ENCODE peak calls at places on chromosomes 1 and 21, in four cellular contexts. One of them, this sample, is unnamed.

GRCh38 chr1:233006108-233006507 is 55.7 kb downstream of the NTPCR start:
- DNase-seq in activated T-cell treated with anti-CD3 and anti-CD28 coated beads for 1 hour: no peak
- DNase-seq in GM19239: no peak
- DNase-seq in hepatocyte: no peak
- DNase-seq in this sample: no peak

GRCh38 chr21:42082501-42083360 is 11.6 kb downstream of the UMODL1 start:
- DNase-seq in activated T-cell treated with anti-CD3 and anti-CD28 coated beads for 1 hour: no peak
- DNase-seq in GM19239: no peak
- DNase-seq in hepatocyte: no peak
- DNase-seq in this sample: no peak

GRCh38 chr1:21896652-21897532 is 40.2 kb downstream of the HSPG2 start:
- DNase-seq in activated T-cell treated with anti-CD3 and anti-CD28 coated beads for 1 hour: no peak
- DNase-seq in GM19239: no peak
- DNase-seq in hepatocyte: peak; percentile 63
- DNase-seq in this sample: no peak

GRCh38 chr1:192766876-192767275 is 42.0 kb upstream of the RGS2 start:
- DNase-seq in activated T-cell treated with anti-CD3 and anti-CD28 coated beads for 1 hour: no peak
- DNase-seq in GM19239: no peak
- DNase-seq in hepatocyte: no peak
- DNase-seq in this sample: no peak

GRCh38 chr1:169879034-169879835 is 14.5 kb downstream of the SCYL3 start:
- DNase-seq in activated T-cell treated with anti-CD3 and anti-CD28 coated beads for 1 hour: no peak
- DNase-seq in GM19239: no peak
- DNase-seq in hepatocyte: no peak
- DNase-seq in this sample: no peak

GRCh38 chr1:2019162-2019542 is at the start of gene GABRD:
- DNase-seq in activated T-cell treated with anti-CD3 and anti-CD28 coated beads for 1 hour: no peak
- DNase-seq in GM19239: no peak
- DNase-seq in hepatocyte: peak; percentile 62
- DNase-seq in this sample: no peak

GRCh38 chr1:91803133-91803532 is 82.8 kb downstream of the TGFBR3 start:
- DNase-seq in activated T-cell treated with anti-CD3 and anti-CD28 coated beads for 1 hour: no peak
- DNase-seq in GM19239: no peak
- DNase-seq in hepatocyte: no peak
- DNase-seq in this sample: no peak

GRCh38 chr1:212605441-212605976 is 3.1 kb upstream of the ATF3 start:
- DNase-seq in activated T-cell treated with anti-CD3 and anti-CD28 coated beads for 1 hour: no peak
- DNase-seq in GM19239: no peak
- DNase-seq in hepatocyte: no peak
- DNase-seq in this sample: no peak

GRCh38 chr1:119626841-119627240 is 21.2 kb downstream of the ZNF697 start:
- DNase-seq in activated T-cell treated with anti-CD3 and anti-CD28 coated beads for 1 hour: no peak
- DNase-seq in GM19239: no peak
- DNase-seq in hepatocyte: no peak
- DNase-seq in this sample: no peak

GRCh38 chr1:91098299-91098901 is 76.6 kb upstream of the ZNF644 start:
- DNase-seq in activated T-cell treated with anti-CD3 and anti-CD28 coated beads for 1 hour: no peak
- DNase-seq in GM19239: no peak
- DNase-seq in hepatocyte: no peak
- DNase-seq in this sample: no peak

GRCh38 chr1:91685994-91686393 is 185.3 kb downstream of the CDC7 start:
- DNase-seq in activated T-cell treated with anti-CD3 and anti-CD28 coated beads for 1 hour: no peak
- DNase-seq in GM19239: no peak
- DNase-seq in hepatocyte: no peak
- DNase-seq in this sample: no peak

GRCh38 chr1:94207695-94208094 is 29.7 kb downstream of the ARHGAP29 start:
- DNase-seq in activated T-cell treated with anti-CD3 and anti-CD28 coated beads for 1 hour: no peak
- DNase-seq in GM19239: no peak
- DNase-seq in hepatocyte: no peak
- DNase-seq in this sample: no peak

GRCh38 chr1:94951509-94952208 is 24.7 kb upstream of the CNN3 start:
- DNase-seq in activated T-cell treated with anti-CD3 and anti-CD28 coated beads for 1 hour: no peak
- DNase-seq in GM19239: no peak
- DNase-seq in hepatocyte: no peak
- DNase-seq in this sample: no peak

GRCh38 chr21:45285266-45285931 is 2.3 kb downstream of the POFUT2 start:
- DNase-seq in activated T-cell treated with anti-CD3 and anti-CD28 coated beads for 1 hour: no peak
- DNase-seq in GM19239: no peak
- DNase-seq in hepatocyte: no peak
- DNase-seq in this sample: no peak

GRCh38 chr1:86616871-86617270 is 70.0 kb downstream of the CLCA4 start:
- DNase-seq in activated T-cell treated with anti-CD3 and anti-CD28 coated beads for 1 hour: no peak
- DNase-seq in GM19239: peak; percentile 9
- DNase-seq in hepatocyte: peak; percentile 29
- DNase-seq in this sample: no peak

GRCh38 chr1:20569523-20570098 is 17.2 kb downstream of the FAM43B start:
- DNase-seq in activated T-cell treated with anti-CD3 and anti-CD28 coated beads for 1 hour: no peak
- DNase-seq in GM19239: no peak
- DNase-seq in hepatocyte: no peak
- DNase-seq in this sample: no peak

GRCh38 chr1:37471345-37472231 is 2.8 kb upstream of the ZC3H12A start:
- DNase-seq in activated T-cell treated with anti-CD3 and anti-CD28 coated beads for 1 hour: no peak
- DNase-seq in GM19239: no peak
- DNase-seq in hepatocyte: peak; percentile 91
- DNase-seq in this sample: peak; percentile 69

GRCh38 chr1:51296379-51297357 is 33.7 kb downstream of the TTC39A start:
- DNase-seq in activated T-cell treated with anti-CD3 and anti-CD28 coated beads for 1 hour: peak; percentile 54
- DNase-seq in GM19239: peak; percentile 79
- DNase-seq in hepatocyte: peak; percentile 86
- DNase-seq in this sample: peak; percentile 21

GRCh38 chr1:68470388-68470970 is 20.7 kb upstream of the RPE65 start:
- DNase-seq in activated T-cell treated with anti-CD3 and anti-CD28 coated beads for 1 hour: no peak
- DNase-seq in GM19239: no peak
- DNase-seq in hepatocyte: peak; percentile 36
- DNase-seq in this sample: no peak

GRCh38 chr1:175197536-175197935 is 5.0 kb upstream of the KIAA0040 start:
- DNase-seq in activated T-cell treated with anti-CD3 and anti-CD28 coated beads for 1 hour: no peak
- DNase-seq in GM19239: no peak
- DNase-seq in hepatocyte: peak; percentile 30
- DNase-seq in this sample: no peak

GRCh38 chr1:2097386-2098300 is 47.4 kb downstream of the PRKCZ start:
- DNase-seq in activated T-cell treated with anti-CD3 and anti-CD28 coated beads for 1 hour: no peak
- DNase-seq in GM19239: no peak
- DNase-seq in hepatocyte: peak; percentile 67
- DNase-seq in this sample: no peak

GRCh38 chr1:69121708-69122107 is 446.0 kb upstream of the LRRC7 start:
- DNase-seq in activated T-cell treated with anti-CD3 and anti-CD28 coated beads for 1 hour: no peak
- DNase-seq in GM19239: no peak
- DNase-seq in hepatocyte: no peak
- DNase-seq in this sample: no peak

GRCh38 chr1:6445062-6445763 is 20.6 kb downstream of the ESPN start:
- DNase-seq in activated T-cell treated with anti-CD3 and anti-CD28 coated beads for 1 hour: no peak
- DNase-seq in GM19239: no peak
- DNase-seq in hepatocyte: peak; percentile 69
- DNase-seq in this sample: peak; percentile 12

GRCh38 chr1:28190337-28190979 is 14.0 kb upstream of the PTAFR start:
- DNase-seq in activated T-cell treated with anti-CD3 and anti-CD28 coated beads for 1 hour: no peak
- DNase-seq in GM19239: no peak
- DNase-seq in hepatocyte: no peak
- DNase-seq in this sample: no peak

GRCh38 chr1:11860083-11860482 is 1.3 kb upstream of the NPPB start:
- DNase-seq in activated T-cell treated with anti-CD3 and anti-CD28 coated beads for 1 hour: no peak
- DNase-seq in GM19239: no peak
- DNase-seq in hepatocyte: no peak
- DNase-seq in this sample: no peak

GRCh38 chr1:117599822-117600221 is 6.0 kb upstream of the TENT5C start:
- DNase-seq in activated T-cell treated with anti-CD3 and anti-CD28 coated beads for 1 hour: no peak
- DNase-seq in GM19239: no peak
- DNase-seq in hepatocyte: no peak
- DNase-seq in this sample: no peak

GRCh38 chr1:47795102-47795501 is 202.1 kb downstream of the TRABD2B start:
- DNase-seq in activated T-cell treated with anti-CD3 and anti-CD28 coated beads for 1 hour: no peak
- DNase-seq in GM19239: no peak
- DNase-seq in hepatocyte: no peak
- DNase-seq in this sample: no peak

GRCh38 chr21:16891821-16892220 is 621.0 kb upstream of the CXADR start:
- DNase-seq in activated T-cell treated with anti-CD3 and anti-CD28 coated beads for 1 hour: no peak
- DNase-seq in GM19239: no peak
- DNase-seq in hepatocyte: no peak
- DNase-seq in this sample: no peak

GRCh38 chr21:31198575-31198974 is 145.5 kb downstream of the TIAM1 start:
- DNase-seq in activated T-cell treated with anti-CD3 and anti-CD28 coated beads for 1 hour: no peak
- DNase-seq in GM19239: no peak
- DNase-seq in hepatocyte: peak; percentile 63
- DNase-seq in this sample: no peak

GRCh38 chr21:42939581-42940413 is 14.4 kb upstream of the ERVH48-1 start:
- DNase-seq in activated T-cell treated with anti-CD3 and anti-CD28 coated beads for 1 hour: no peak
- DNase-seq in GM19239: no peak
- DNase-seq in hepatocyte: peak; percentile 83
- DNase-seq in this sample: no peak

GRCh38 chr21:42556960-42557359 is 43.3 kb downstream of the SLC37A1 start:
- DNase-seq in activated T-cell treated with anti-CD3 and anti-CD28 coated beads for 1 hour: no peak
- DNase-seq in GM19239: no peak
- DNase-seq in hepatocyte: no peak
- DNase-seq in this sample: no peak

GRCh38 chr1:1429671-1430073 is 5.8 kb upstream of the VWA1 start:
- DNase-seq in activated T-cell treated with anti-CD3 and anti-CD28 coated beads for 1 hour: no peak
- DNase-seq in GM19239: no peak
- DNase-seq in hepatocyte: no peak
- DNase-seq in this sample: no peak

GRCh38 chr1:32336963-32337675 is 1.1 kb upstream of the MARCKSL1 start:
- DNase-seq in activated T-cell treated with anti-CD3 and anti-CD28 coated beads for 1 hour: no peak
- DNase-seq in GM19239: no peak
- DNase-seq in hepatocyte: no peak
- DNase-seq in this sample: no peak

GRCh38 chr1:70864302-70864701 is 183.3 kb downstream of the PTGER3 start:
- DNase-seq in activated T-cell treated with anti-CD3 and anti-CD28 coated beads for 1 hour: no peak
- DNase-seq in GM19239: no peak
- DNase-seq in hepatocyte: no peak
- DNase-seq in this sample: no peak

GRCh38 chr1:99441234-99442095 is 177.2 kb downstream of the PLPPR4 start:
- DNase-seq in activated T-cell treated with anti-CD3 and anti-CD28 coated beads for 1 hour: no peak
- DNase-seq in GM19239: no peak
- DNase-seq in hepatocyte: peak; percentile 13
- DNase-seq in this sample: no peak

GRCh38 chr1:179806333-179806732 is 63.2 kb downstream of the FAM163A start:
- DNase-seq in activated T-cell treated with anti-CD3 and anti-CD28 coated beads for 1 hour: no peak
- DNase-seq in GM19239: no peak
- DNase-seq in hepatocyte: no peak
- DNase-seq in this sample: no peak

GRCh38 chr1:2082064-2082463 is 31.9 kb downstream of the PRKCZ start:
- DNase-seq in activated T-cell treated with anti-CD3 and anti-CD28 coated beads for 1 hour: no peak
- DNase-seq in GM19239: no peak
- DNase-seq in hepatocyte: no peak
- DNase-seq in this sample: no peak

GRCh38 chr1:247360991-247361721 is 29.5 kb upstream of the ZNF496 start:
- DNase-seq in activated T-cell treated with anti-CD3 and anti-CD28 coated beads for 1 hour: no peak
- DNase-seq in GM19239: no peak
- DNase-seq in hepatocyte: peak; percentile 46
- DNase-seq in this sample: no peak

This sample was measured in substantia nigra.